ENCODE peak calls at places on chromosomes 6 and 20, in five cellular contexts. B is adrenal gland; D is MM.1S; O is CD8-positive, alpha-beta memory T cell; W is transverse colon. R is an unnamed sample. For H3K36me3, the result is how much of the 10 kb centered on the place peaks cover.

GRCh38 chr6:37259191-37259590 is 1.2 kb upstream of the TMEM217 start:
- DNase-seq in O (no peak), W (no peak), D (no peak), B (no peak), R (no peak)

GRCh38 chr6:56933650-56934049 is 21.3 kb upstream of the BEND6 start:
- DNase-seq in D (no peak), B (no peak), W (no peak), O (no peak), R (no peak)

GRCh38 chr20:52936368-52936986 is 35.7 kb upstream of the TSHZ2 start:
- DNase-seq in D (no peak), O (no peak), B (no peak), W (no peak), R (no peak)

GRCh38 chr6:53067307-53067706 is 2.1 kb downstream of the FBXO9 start:
- DNase-seq in B (no peak), O (no peak), W (no peak), D (no peak), R (no peak)

GRCh38 chr20:52806918-52807317 is 165.2 kb upstream of the TSHZ2 start:
- DNase-seq in W (no peak), O (no peak), B (no peak), D (no peak), R (no peak)

GRCh38 chr20:35954200-35954906 is at the start of gene SCAND1:
- DNase-seq in D (peak), B (peak), O (peak), W (peak), R (peak)

GRCh38 chr6:109053285-109053684 is 41.4 kb downstream of the SESN1 start:
- DNase-seq in B (no peak), W (no peak), D (no peak), O (no peak), R (peak)

GRCh38 chr6:26067367-26067766 is 19.9 kb upstream of the HFE start:
- DNase-seq in B (no peak), O (no peak), D (no peak), W (no peak), R (no peak)

GRCh38 chr6:88629838-88630462 is 333.5 kb downstream of the RNGTT start:
- DNase-seq in W (no peak), D (no peak), B (no peak), O (no peak), R (no peak)

GRCh38 chr6:106799008-106799952 is 169.9 kb downstream of the QRSL1 start:
- DNase-seq in O (no peak), D (peak), B (no peak), W (no peak), R (no peak)

GRCh38 chr6:156347251-156348049 is 429.7 kb upstream of the ARID1B start:
- DNase-seq in W (no peak), B (no peak), D (no peak), O (no peak), R (no peak)

GRCh38 chr20:58867211-58867610 is 14.7 kb downstream of the GNAS start:
- DNase-seq in O (no peak), W (no peak), D (no peak), B (no peak), R (no peak)

GRCh38 chr20:35042268-35042667 is 50.3 kb downstream of the TRPC4AP start:
- DNase-seq in O (no peak), D (no peak), W (no peak), B (no peak), R (no peak)

GRCh38 chr6:169536446-169537170 is 165.2 kb downstream of the WDR27 start:
- DNase-seq in D (no peak), W (no peak), O (no peak), B (no peak), R (no peak)

GRCh38 chr6:39992861-39993622 is 58.8 kb upstream of the MOCS1 start:
- DNase-seq in W (no peak), O (no peak), B (peak), D (peak), R (no peak)

GRCh38 chr6:143594647-143595046 is 83.1 kb upstream of the PHACTR2 start:
- DNase-seq in B (peak), W (no peak), O (no peak), D (no peak), R (no peak)

GRCh38 chr20:38152175-38153010 is 12.7 kb downstream of the TGM2 start:
- DNase-seq in B (peak), D (no peak), O (no peak), W (peak), R (peak)

GRCh38 chr6:90098025-90098474 is 198.6 kb downstream of the BACH2 start:
- DNase-seq in O (no peak), B (peak), W (peak), D (no peak), R (no peak)

GRCh38 chr6:131937703-131938631 is 13.2 kb downstream of the CCN2 start:
- DNase-seq in O (no peak), B (peak), W (no peak), D (no peak), R (no peak)

GRCh38 chr6:163919652-163920051 is 505.1 kb downstream of the QKI start:
- DNase-seq in D (no peak), O (no peak), W (no peak), B (no peak), R (no peak)

GRCh38 chr6:10422282-10423034 is 7.6 kb upstream of the TFAP2A start:
- DNase-seq in D (no peak), B (no peak), W (no peak), O (no peak), R (no peak)

GRCh38 chr20:60143450-60143849 is 185.2 kb downstream of the CDH26 start:
- DNase-seq in D (no peak), O (no peak), B (no peak), W (no peak), R (no peak)

GRCh38 chr6:137883400-137883888 is 16.4 kb downstream of the TNFAIP3 start:
- DNase-seq in D (no peak), W (no peak), B (no peak), O (no peak), R (no peak)

GRCh38 chr6:131001945-131002661 is 60.9 kb downstream of the EPB41L2 start:
- DNase-seq in D (no peak), W (no peak), B (no peak), O (no peak), R (no peak)

GRCh38 chr20:23289724-23290395 is 60.7 kb upstream of the NXT1 start:
- DNase-seq in O (no peak), W (no peak), D (no peak), B (no peak), R (no peak)

GRCh38 chr6:27630727-27631613 is 158.1 kb upstream of the ZNF184 start:
- DNase-seq in B (no peak), W (peak), D (no peak), O (no peak), R (peak)

GRCh38 chr6:160348209-160348551 is at the start of gene SLC22A3:
- DNase-seq in O (no peak), D (no peak), W (peak), B (peak), R (no peak)

GRCh38 chr6:19153981-19154295 is 683.2 kb upstream of the ID4 start:
- DNase-seq in W (no peak), O (no peak), D (no peak), B (no peak), R (no peak)
- H3K4me3 ChIP-seq in W (no peak), O (no peak), D (no peak), B (no peak), R (no peak)

GRCh38 chr20:732727-733126 is 35.6 kb downstream of the SLC52A3 start:
- DNase-seq in B (no peak), D (no peak), O (no peak), W (no peak), R (no peak)
- H3K36me3 ChIP-seq in B (under half), D (under half), O (under half), W (under half), R (under half)

GRCh38 chr20:5088688-5089087 is 31.1 kb downstream of the PCNA start:
- DNase-seq in B (no peak), D (no peak), W (no peak), O (no peak), R (no peak)
- H3K4me3 ChIP-seq in B (no peak), D (no peak), W (no peak), O (no peak), R (no peak)

GRCh38 chr20:48651960-48652359 is 175.8 kb downstream of the PREX1 start:
- DNase-seq in B (no peak), O (no peak), W (no peak), D (no peak), R (no peak)

GRCh38 chr20:48649104-48649626 is 178.6 kb downstream of the PREX1 start:
- DNase-seq in D (no peak), O (no peak), B (no peak), W (no peak), R (no peak)

GRCh38 chr20:48652961-48653705 is 174.7 kb downstream of the PREX1 start:
- DNase-seq in B (peak), W (no peak), D (no peak), O (no peak), R (no peak)

GRCh38 chr20:48649868-48650267 is 177.9 kb downstream of the PREX1 start:
- DNase-seq in D (no peak), O (no peak), W (no peak), B (no peak), R (no peak)

DNA sequence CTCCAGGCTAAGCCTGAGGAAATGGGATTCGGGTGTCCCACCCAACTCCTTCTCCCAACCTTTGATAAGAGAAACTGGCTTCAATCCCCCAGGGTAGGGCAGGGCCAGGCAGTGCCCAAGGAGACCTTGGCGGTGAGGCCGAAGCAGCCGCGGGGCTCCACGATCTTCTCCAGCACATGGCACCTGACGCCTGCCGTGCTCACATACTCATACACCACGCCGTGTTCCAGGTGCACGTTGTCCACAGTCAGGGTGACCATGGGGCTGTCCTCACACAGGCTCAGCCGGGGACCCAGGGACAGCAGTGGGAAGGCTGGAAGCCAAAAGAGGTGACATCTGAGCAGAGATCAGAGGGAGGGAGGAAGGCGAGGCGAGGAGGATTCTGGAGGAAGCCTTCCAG is 176.5 kb downstream of the PREX1 start:
- DNase-seq in W (no peak), O (no peak), B (no peak), D (no peak), R (no peak)
- H3K36me3 ChIP-seq in W (under half), O (half or more), B (under half), D (under half), R (under half)

DNA sequence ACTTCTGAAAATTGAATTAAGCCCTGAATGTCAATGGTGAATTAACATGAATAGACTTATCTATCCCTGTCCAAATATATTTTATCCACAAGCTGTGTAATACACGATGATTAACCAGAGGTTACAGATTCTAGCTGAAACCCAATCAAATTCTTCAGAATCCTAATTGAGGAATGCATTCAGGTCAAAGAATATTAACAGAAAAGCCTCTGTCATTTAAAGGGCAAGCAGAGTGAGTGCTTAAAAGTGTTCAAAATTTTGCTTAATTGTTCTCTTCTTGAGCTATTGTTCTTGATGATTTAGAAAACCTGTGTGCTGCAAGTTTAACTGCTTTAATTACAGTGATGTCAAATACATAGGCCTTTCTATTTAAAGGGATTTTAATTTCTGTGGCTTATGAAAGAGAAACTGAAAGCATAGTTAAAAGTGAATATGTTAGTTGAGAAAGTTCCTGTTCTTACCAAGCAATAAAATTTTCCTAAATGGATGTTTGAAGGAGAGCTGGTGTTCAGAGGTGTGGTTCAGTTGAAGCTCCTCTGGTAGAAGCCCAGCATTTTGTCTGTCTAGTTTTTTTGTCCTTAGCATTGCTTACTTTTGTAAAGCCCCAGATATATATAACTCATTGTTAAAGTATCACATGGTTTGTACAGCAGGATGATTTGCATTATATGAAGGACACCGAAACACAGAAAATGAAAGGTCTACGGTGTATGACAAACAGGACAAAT is 466.3 kb upstream of the PLCB4 start:
- DNase-seq in O (no peak), W (no peak), D (peak), B (no peak), R (no peak)
- H3K4me3 ChIP-seq in O (no peak), W (no peak), D (peak), B (peak), R (no peak)

GRCh38 chr6:44423306-44423705 is 35.8 kb downstream of the CDC5L start:
- DNase-seq in O (no peak), D (no peak), B (no peak), W (no peak), R (no peak)
- H3K36me3 ChIP-seq in O (half or more), D (under half), B (under half), W (half or more), R (half or more)

DNA sequence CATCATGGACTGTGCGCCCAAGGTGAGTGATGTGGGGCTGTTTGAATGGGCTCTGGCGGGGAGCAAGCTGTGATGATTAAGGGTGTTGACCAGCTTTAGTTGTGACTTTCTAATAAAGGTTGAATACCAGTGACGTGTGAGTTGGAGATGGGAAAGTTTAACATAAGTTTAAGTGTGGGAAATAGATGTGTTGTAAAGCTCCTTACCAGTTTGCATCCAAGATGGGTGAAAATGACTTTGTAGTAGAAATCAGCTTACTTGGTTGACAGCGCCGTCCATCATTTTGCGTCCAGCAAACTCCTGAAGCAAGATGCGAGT is 372 bp downstream of the CASS4 start:
- DNase-seq in B (no peak), O (no peak), W (no peak), D (no peak), R (no peak)
- H3K4me3 ChIP-seq in B (peak), O (peak), W (no peak), D (no peak), R (no peak)

GRCh38 chr6:43625393-43625992 is 3.6 kb downstream of the GTPBP2 start:
- DNase-seq in D (no peak), W (no peak), B (no peak), O (no peak), R (no peak)
- H3K36me3 ChIP-seq in D (under half), W (under half), B (under half), O (under half), R (half or more)